ENCODE peak calls at places on chromosomes 12 and 14, in nine cellular contexts. One of them, this sample, is unnamed.

GRCh38 chr14:66434464-66434863 is 51.7 kb upstream of the CCDC196 start:
- DNase-seq in HCT116: no peak
- DNase-seq in OCI-LY7: no peak
- DNase-seq in fibroblast of lung: no peak
- DNase-seq in tibial artery: no peak
- DNase-seq in IMR-90: no peak
- DNase-seq in GM12864: no peak
- DNase-seq in astrocyte of the spinal cord: no peak
- DNase-seq in pancreas: no peak
- DNase-seq in this sample: no peak

GRCh38 chr12:124514996-124515932 is 52.1 kb downstream of the NCOR2 start:
- DNase-seq in HCT116: no peak
- DNase-seq in OCI-LY7: no peak
- DNase-seq in fibroblast of lung: no peak
- DNase-seq in tibial artery: no peak
- DNase-seq in IMR-90: no peak
- DNase-seq in GM12864: no peak
- DNase-seq in astrocyte of the spinal cord: no peak
- DNase-seq in pancreas: no peak
- DNase-seq in this sample: no peak

GRCh38 chr14:60736494-60736893 is 1.9 kb downstream of the MNAT1 start:
- DNase-seq in HCT116: no peak
- DNase-seq in OCI-LY7: no peak
- DNase-seq in fibroblast of lung: peak; percentile 85
- DNase-seq in tibial artery: no peak
- DNase-seq in IMR-90: peak; percentile 80
- DNase-seq in GM12864: no peak
- DNase-seq in astrocyte of the spinal cord: peak; percentile 75
- DNase-seq in pancreas: no peak
- DNase-seq in this sample: peak; percentile 85

GRCh38 chr12:52969828-52970569 is 21.1 kb downstream of the KRT18 start:
- DNase-seq in HCT116: no peak
- DNase-seq in OCI-LY7: no peak
- DNase-seq in fibroblast of lung: no peak
- DNase-seq in tibial artery: no peak
- DNase-seq in IMR-90: no peak
- DNase-seq in GM12864: no peak
- DNase-seq in astrocyte of the spinal cord: no peak
- DNase-seq in pancreas: peak; percentile 87
- DNase-seq in this sample: no peak

GRCh38 chr14:52563120-52563519 is 10.5 kb downstream of the GPR137C start:
- DNase-seq in HCT116: no peak
- DNase-seq in OCI-LY7: no peak
- DNase-seq in fibroblast of lung: peak; percentile 68
- DNase-seq in tibial artery: no peak
- DNase-seq in IMR-90: peak; percentile 87
- DNase-seq in GM12864: no peak
- DNase-seq in astrocyte of the spinal cord: peak; percentile 46
- DNase-seq in pancreas: no peak
- DNase-seq in this sample: peak; percentile 26

GRCh38 chr12:107444771-107445170 is 240.8 kb upstream of the PWP1 start:
- DNase-seq in HCT116: no peak
- DNase-seq in OCI-LY7: no peak
- DNase-seq in fibroblast of lung: no peak
- DNase-seq in tibial artery: no peak
- DNase-seq in IMR-90: no peak
- DNase-seq in GM12864: no peak
- DNase-seq in astrocyte of the spinal cord: no peak
- DNase-seq in pancreas: no peak
- DNase-seq in this sample: no peak

GRCh38 chr12:120242971-120243699 is 22.4 kb downstream of the PXN start:
- DNase-seq in HCT116: no peak
- DNase-seq in OCI-LY7: no peak
- DNase-seq in fibroblast of lung: no peak
- DNase-seq in tibial artery: no peak
- DNase-seq in IMR-90: no peak
- DNase-seq in GM12864: no peak
- DNase-seq in astrocyte of the spinal cord: no peak
- DNase-seq in pancreas: no peak
- DNase-seq in this sample: no peak

GRCh38 chr12:47903151-47903611 is 1.6 kb downstream of the VDR start:
- DNase-seq in HCT116: no peak
- DNase-seq in OCI-LY7: no peak
- DNase-seq in fibroblast of lung: peak; percentile 89
- DNase-seq in tibial artery: peak; percentile 34
- DNase-seq in IMR-90: peak; percentile 76
- DNase-seq in GM12864: no peak
- DNase-seq in astrocyte of the spinal cord: peak; percentile 88
- DNase-seq in pancreas: peak; percentile 27
- DNase-seq in this sample: peak; percentile 70

GRCh38 chr12:99768758-99769157 is 121.2 kb downstream of the GARIN6 start:
- DNase-seq in HCT116: no peak
- DNase-seq in OCI-LY7: no peak
- DNase-seq in fibroblast of lung: no peak
- DNase-seq in tibial artery: no peak
- DNase-seq in IMR-90: no peak
- DNase-seq in GM12864: no peak
- DNase-seq in astrocyte of the spinal cord: no peak
- DNase-seq in pancreas: no peak
- DNase-seq in this sample: no peak

GRCh38 chr12:106642991-106643390 is 60.2 kb downstream of the RFX4 start:
- DNase-seq in HCT116: no peak
- DNase-seq in OCI-LY7: no peak
- DNase-seq in fibroblast of lung: no peak
- DNase-seq in tibial artery: no peak
- DNase-seq in IMR-90: no peak
- DNase-seq in GM12864: no peak
- DNase-seq in astrocyte of the spinal cord: no peak
- DNase-seq in pancreas: no peak
- DNase-seq in this sample: no peak

GRCh38 chr12:19529933-19530630 is 90.8 kb downstream of the AEBP2 start:
- DNase-seq in HCT116: no peak
- DNase-seq in OCI-LY7: no peak
- DNase-seq in fibroblast of lung: peak; percentile 58
- DNase-seq in tibial artery: no peak
- DNase-seq in IMR-90: peak; percentile 59
- DNase-seq in GM12864: no peak
- DNase-seq in astrocyte of the spinal cord: peak; percentile 49
- DNase-seq in pancreas: no peak
- DNase-seq in this sample: peak; percentile 76

GRCh38 chr14:92633724-92634123 is 114.7 kb downstream of the LGMN start:
- DNase-seq in HCT116: no peak
- DNase-seq in OCI-LY7: no peak
- DNase-seq in fibroblast of lung: peak; percentile 28
- DNase-seq in tibial artery: no peak
- DNase-seq in IMR-90: peak; percentile 78
- DNase-seq in GM12864: no peak
- DNase-seq in astrocyte of the spinal cord: peak; percentile 32
- DNase-seq in pancreas: no peak
- DNase-seq in this sample: peak; percentile 72

GRCh38 chr12:101298426-101298825 is 18.5 kb downstream of the UTP20 start:
- DNase-seq in HCT116: no peak
- DNase-seq in OCI-LY7: no peak
- DNase-seq in fibroblast of lung: peak; percentile 76
- DNase-seq in tibial artery: no peak
- DNase-seq in IMR-90: peak; percentile 82
- DNase-seq in GM12864: no peak
- DNase-seq in astrocyte of the spinal cord: peak; percentile 63
- DNase-seq in pancreas: no peak
- DNase-seq in this sample: peak; percentile 93

GRCh38 chr12:73529954-73530353 is 1007.7 kb upstream of the ATXN7L3B start:
- DNase-seq in HCT116: no peak
- DNase-seq in OCI-LY7: no peak
- DNase-seq in fibroblast of lung: no peak
- DNase-seq in tibial artery: no peak
- DNase-seq in IMR-90: no peak
- DNase-seq in GM12864: no peak
- DNase-seq in astrocyte of the spinal cord: no peak
- DNase-seq in pancreas: no peak
- DNase-seq in this sample: no peak

GRCh38 chr12:50053583-50053982 is 3.8 kb upstream of the ASIC1 start:
- DNase-seq in HCT116: no peak
- DNase-seq in OCI-LY7: no peak
- DNase-seq in fibroblast of lung: no peak
- DNase-seq in tibial artery: no peak
- DNase-seq in IMR-90: no peak
- DNase-seq in GM12864: no peak
- DNase-seq in astrocyte of the spinal cord: no peak
- DNase-seq in pancreas: no peak
- DNase-seq in this sample: no peak

GRCh38 chr12:13173012-13173441 is 23.5 kb upstream of the EMP1 start:
- DNase-seq in HCT116: no peak
- DNase-seq in OCI-LY7: no peak
- DNase-seq in fibroblast of lung: peak; percentile 78
- DNase-seq in tibial artery: no peak
- DNase-seq in IMR-90: peak; percentile 75
- DNase-seq in GM12864: no peak
- DNase-seq in astrocyte of the spinal cord: peak; percentile 73
- DNase-seq in pancreas: no peak
- DNase-seq in this sample: peak; percentile 83

GRCh38 chr12:78562358-78563205 is 302.0 kb upstream of the SYT1 start:
- DNase-seq in HCT116: peak; percentile 37
- DNase-seq in OCI-LY7: peak; percentile 4
- DNase-seq in fibroblast of lung: no peak
- DNase-seq in tibial artery: no peak
- DNase-seq in IMR-90: peak; percentile 2
- DNase-seq in GM12864: no peak
- DNase-seq in astrocyte of the spinal cord: peak; percentile 17
- DNase-seq in pancreas: no peak
- DNase-seq in this sample: peak; percentile 58

GRCh38 chr12:56086608-56087007 is 6.6 kb downstream of the ERBB3 start:
- DNase-seq in HCT116: no peak
- DNase-seq in OCI-LY7: no peak
- DNase-seq in fibroblast of lung: peak; percentile 13
- DNase-seq in tibial artery: no peak
- DNase-seq in IMR-90: no peak
- DNase-seq in GM12864: no peak
- DNase-seq in astrocyte of the spinal cord: no peak
- DNase-seq in pancreas: no peak
- DNase-seq in this sample: no peak

GRCh38 chr14:61395115-61395725 is 73.8 kb downstream of the PRKCH start:
- DNase-seq in HCT116: no peak
- DNase-seq in OCI-LY7: no peak
- DNase-seq in fibroblast of lung: no peak
- DNase-seq in tibial artery: no peak
- DNase-seq in IMR-90: no peak
- DNase-seq in GM12864: no peak
- DNase-seq in astrocyte of the spinal cord: no peak
- DNase-seq in pancreas: no peak
- DNase-seq in this sample: no peak

GRCh38 chr12:109432842-109433304 is 44.2 kb downstream of the KCTD10 start:
- DNase-seq in HCT116: peak; percentile 84
- DNase-seq in OCI-LY7: peak; percentile 74
- DNase-seq in fibroblast of lung: peak; percentile 74
- DNase-seq in tibial artery: peak; percentile 90
- DNase-seq in IMR-90: peak; percentile 78
- DNase-seq in GM12864: peak; percentile 30
- DNase-seq in astrocyte of the spinal cord: peak; percentile 89
- DNase-seq in pancreas: peak; percentile 72
- DNase-seq in this sample: peak; percentile 93
- H3K4me3 ChIP-seq in HCT116: no peak overlapping the region
- H3K4me3 ChIP-seq in OCI-LY7: no peak overlapping the region
- H3K4me3 ChIP-seq in fibroblast of lung: no peak overlapping the region
- H3K4me3 ChIP-seq in tibial artery: no peak overlapping the region
- H3K4me3 ChIP-seq in IMR-90: no peak overlapping the region
- H3K4me3 ChIP-seq in GM12864: no peak overlapping the region
- H3K4me3 ChIP-seq in astrocyte of the spinal cord: no peak overlapping the region
- H3K4me3 ChIP-seq in pancreas: no peak overlapping the region
- H3K4me3 ChIP-seq in this sample: no peak overlapping the region

GRCh38 chr12:85076688-85077430 is 40.7 kb downstream of the LRRIQ1 start:
- DNase-seq in HCT116: peak; percentile 81
- DNase-seq in OCI-LY7: peak; percentile 45
- DNase-seq in fibroblast of lung: peak; percentile 94
- DNase-seq in tibial artery: no peak
- DNase-seq in IMR-90: peak; percentile 92
- DNase-seq in GM12864: no peak
- DNase-seq in astrocyte of the spinal cord: peak; percentile 93
- DNase-seq in pancreas: peak; percentile 14
- DNase-seq in this sample: peak; percentile 97
- TF ChIP-seq CTCF in HCT116: peak; percentile 45
- TF ChIP-seq CTCF in OCI-LY7: peak; percentile 80
- TF ChIP-seq CTCF in fibroblast of lung: peak; percentile 48
- TF ChIP-seq CTCF in tibial artery: no peak
- TF ChIP-seq CTCF in IMR-90: peak; percentile 55
- TF ChIP-seq CTCF in GM12864: peak; percentile 33
- TF ChIP-seq CTCF in astrocyte of the spinal cord: peak; percentile 49
- TF ChIP-seq CTCF in pancreas: no peak
- TF ChIP-seq CTCF in this sample: peak; percentile 57

GRCh38 chr12:1606021-1606622 is 11.7 kb upstream of the FBXL14 start:
- DNase-seq in HCT116: peak; percentile 72
- DNase-seq in OCI-LY7: no peak
- DNase-seq in fibroblast of lung: peak; percentile 83
- DNase-seq in tibial artery: peak; percentile 92
- DNase-seq in IMR-90: peak; percentile 84
- DNase-seq in GM12864: peak; percentile 78
- DNase-seq in astrocyte of the spinal cord: peak; percentile 82
- DNase-seq in pancreas: peak; percentile 89
- DNase-seq in this sample: peak; percentile 87
- H3K4me3 ChIP-seq in HCT116: peak overlapping the region; percentile 41
- H3K4me3 ChIP-seq in OCI-LY7: peak overlapping the region; percentile 52
- H3K4me3 ChIP-seq in fibroblast of lung: peak overlapping the region; percentile 44
- H3K4me3 ChIP-seq in tibial artery: peak overlapping the region; percentile 56
- H3K4me3 ChIP-seq in IMR-90: peak overlapping the region; percentile 34
- H3K4me3 ChIP-seq in GM12864: peak overlapping the region; percentile 44
- H3K4me3 ChIP-seq in astrocyte of the spinal cord: peak overlapping the region; percentile 30
- H3K4me3 ChIP-seq in pancreas: no peak overlapping the region
- H3K4me3 ChIP-seq in this sample: peak overlapping the region; percentile 58

GRCh38 chr12:32106153-32106516 is 512 bp upstream of the BICD1 start:
- DNase-seq in HCT116: no peak
- DNase-seq in OCI-LY7: no peak
- DNase-seq in fibroblast of lung: no peak
- DNase-seq in tibial artery: peak; percentile 23
- DNase-seq in IMR-90: no peak
- DNase-seq in GM12864: no peak
- DNase-seq in astrocyte of the spinal cord: no peak
- DNase-seq in pancreas: peak; percentile 17
- DNase-seq in this sample: no peak

GRCh38 chr12:32107376-32108267 is 975 bp downstream of the BICD1 start:
- DNase-seq in HCT116: peak; percentile 16
- DNase-seq in OCI-LY7: peak; percentile 33
- DNase-seq in fibroblast of lung: peak; percentile 89
- DNase-seq in tibial artery: no peak
- DNase-seq in IMR-90: peak; percentile 80
- DNase-seq in GM12864: no peak
- DNase-seq in astrocyte of the spinal cord: peak; percentile 60
- DNase-seq in pancreas: no peak
- DNase-seq in this sample: peak; percentile 66

GRCh38 chr12:32108829-32109228 is 2.2 kb downstream of the BICD1 start:
- DNase-seq in HCT116: no peak
- DNase-seq in OCI-LY7: peak; percentile 53
- DNase-seq in fibroblast of lung: no peak
- DNase-seq in tibial artery: no peak
- DNase-seq in IMR-90: no peak
- DNase-seq in GM12864: no peak
- DNase-seq in astrocyte of the spinal cord: no peak
- DNase-seq in pancreas: no peak
- DNase-seq in this sample: no peak

GRCh38 chr12:32104572-32105355 is 1.9 kb upstream of the BICD1 start:
- DNase-seq in HCT116: no peak
- DNase-seq in OCI-LY7: no peak
- DNase-seq in fibroblast of lung: no peak
- DNase-seq in tibial artery: no peak
- DNase-seq in IMR-90: no peak
- DNase-seq in GM12864: no peak
- DNase-seq in astrocyte of the spinal cord: no peak
- DNase-seq in pancreas: no peak
- DNase-seq in this sample: no peak

GRCh38 chr12:32106517-32107366 is at the start of gene BICD1:
- DNase-seq in HCT116: peak; percentile 56
- DNase-seq in OCI-LY7: peak; percentile 84
- DNase-seq in fibroblast of lung: peak; percentile 91
- DNase-seq in tibial artery: peak; percentile 90
- DNase-seq in IMR-90: peak; percentile 87
- DNase-seq in GM12864: peak; percentile 48
- DNase-seq in astrocyte of the spinal cord: peak; percentile 92
- DNase-seq in pancreas: peak; percentile 87
- DNase-seq in this sample: peak; percentile 93
- TF ChIP-seq CTCF in HCT116: peak; percentile 37
- TF ChIP-seq CTCF in OCI-LY7: peak; percentile 60
- TF ChIP-seq CTCF in fibroblast of lung: no peak
- TF ChIP-seq CTCF in tibial artery: peak; percentile 27
- TF ChIP-seq CTCF in IMR-90: peak; percentile 58
- TF ChIP-seq CTCF in GM12864: peak; percentile 19
- TF ChIP-seq CTCF in astrocyte of the spinal cord: peak; percentile 8
- TF ChIP-seq CTCF in pancreas: no peak
- TF ChIP-seq CTCF in this sample: no peak